ENCODE peak calls at places on chromosomes 2 and 18, in four cellular contexts. One of them, this sample, is unnamed.
A peak's percentile ranks its signal among the peaks of the same experiment; 100 is the strongest.

GRCh38 chr2:62811086-62811485 is 105.6 kb downstream of the EHBP1 start:
- DNase-seq in GM12878: no peak
- DNase-seq in H1: no peak
- DNase-seq in SK-N-SH: peak; percentile 26
- DNase-seq in this sample: no peak

GRCh38 chr18:45920367-45920766 is 46.8 kb downstream of the EPG5 start:
- DNase-seq in GM12878: no peak
- DNase-seq in H1: no peak
- DNase-seq in SK-N-SH: peak; percentile 68
- DNase-seq in this sample: no peak

GRCh38 chr2:130371723-130372054 is 15.8 kb downstream of the PTPN18 start:
- DNase-seq in GM12878: no peak
- DNase-seq in H1: no peak
- DNase-seq in SK-N-SH: no peak
- DNase-seq in this sample: no peak

GRCh38 chr2:25281581-25281980 is 60.1 kb downstream of the DNMT3A start:
- DNase-seq in GM12878: no peak
- DNase-seq in H1: no peak
- DNase-seq in SK-N-SH: no peak
- DNase-seq in this sample: no peak

GRCh38 chr2:84338069-84338468 is 121.0 kb downstream of the SUCLG1 start:
- DNase-seq in GM12878: no peak
- DNase-seq in H1: no peak
- DNase-seq in SK-N-SH: peak; percentile 4
- DNase-seq in this sample: no peak

GRCh38 chr2:145010635-145011034 is 490.7 kb upstream of the ZEB2 start:
- DNase-seq in GM12878: no peak
- DNase-seq in H1: no peak
- DNase-seq in SK-N-SH: no peak
- DNase-seq in this sample: no peak

GRCh38 chr18:79697976-79698375 is 18.4 kb downstream of the CTDP1 start:
- DNase-seq in GM12878: no peak
- DNase-seq in H1: no peak
- DNase-seq in SK-N-SH: no peak
- DNase-seq in this sample: no peak

GRCh38 chr18:41767960-41768359 is 187.1 kb upstream of the PIK3C3 start:
- DNase-seq in GM12878: no peak
- DNase-seq in H1: no peak
- DNase-seq in SK-N-SH: peak; percentile 16
- DNase-seq in this sample: no peak

GRCh38 chr18:70371085-70371735 is 82.4 kb downstream of the SOCS6 start:
- DNase-seq in GM12878: no peak
- DNase-seq in H1: no peak
- DNase-seq in SK-N-SH: no peak
- DNase-seq in this sample: no peak

GRCh38 chr2:26982102-26982742 is 11.8 kb downstream of the MAPRE3 start:
- DNase-seq in GM12878: no peak
- DNase-seq in H1: no peak
- DNase-seq in SK-N-SH: peak; percentile 76
- DNase-seq in this sample: peak; percentile 78

GRCh38 chr18:11411021-11411420 is 198.4 kb upstream of the SLC35G4 start:
- DNase-seq in GM12878: no peak
- DNase-seq in H1: no peak
- DNase-seq in SK-N-SH: no peak
- DNase-seq in this sample: no peak

GRCh38 chr2:32516567-32516966 is 111.3 kb upstream of the TTC27 start:
- DNase-seq in GM12878: no peak
- DNase-seq in H1: no peak
- DNase-seq in SK-N-SH: no peak
- DNase-seq in this sample: no peak

GRCh38 chr2:123157016-123157415 is 868.1 kb upstream of the CNTNAP5 start:
- DNase-seq in GM12878: no peak
- DNase-seq in H1: no peak
- DNase-seq in SK-N-SH: no peak
- DNase-seq in this sample: no peak

GRCh38 chr2:72150961-72151356 is 3.3 kb upstream of the CYP26B1 start:
- DNase-seq in GM12878: no peak
- DNase-seq in H1: no peak
- DNase-seq in SK-N-SH: no peak
- DNase-seq in this sample: no peak

GRCh38 chr2:2898744-2899143 is 478.9 kb downstream of the EIPR1 start:
- DNase-seq in GM12878: no peak
- DNase-seq in H1: no peak
- DNase-seq in SK-N-SH: no peak
- DNase-seq in this sample: no peak

GRCh38 chr2:143841935-143842334 is 678.0 kb downstream of the ZEB2 start:
- DNase-seq in GM12878: no peak
- DNase-seq in H1: no peak
- DNase-seq in SK-N-SH: peak; percentile 21
- DNase-seq in this sample: no peak

DNA sequence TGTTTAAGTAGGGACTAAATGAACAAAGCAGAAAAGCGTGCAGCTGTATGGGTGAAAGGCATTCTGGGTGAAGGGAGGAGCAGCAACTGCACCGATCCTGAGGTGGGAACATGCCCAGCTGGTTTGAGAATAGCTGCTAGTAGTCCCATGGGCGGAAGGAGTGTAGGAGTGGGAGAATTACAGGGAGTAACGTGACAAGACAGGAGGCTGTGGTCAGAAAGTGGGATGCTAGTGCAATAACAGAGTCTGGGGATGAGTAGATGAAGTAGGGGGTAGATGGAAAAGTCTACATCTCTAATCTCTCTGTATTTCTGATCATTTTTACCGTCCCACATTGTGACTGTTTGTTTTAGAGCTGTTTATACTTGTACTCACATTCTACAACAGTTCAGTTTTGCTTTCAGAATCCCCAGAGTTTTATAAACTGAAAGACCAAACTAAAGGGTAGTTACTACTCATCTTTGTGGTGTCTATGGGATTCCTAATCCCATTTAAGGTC is 118.9 kb downstream of the LCLAT1 start:
- DNase-seq in GM12878: no peak
- DNase-seq in H1: no peak
- DNase-seq in SK-N-SH: no peak
- DNase-seq in this sample: no peak
- TF ChIP-seq TCF12 in GM12878: no peak
- TF ChIP-seq TCF12 in H1: no peak
- TF ChIP-seq TCF12 in SK-N-SH: no peak
- TF ChIP-seq TCF12 in this sample: no peak

DNA sequence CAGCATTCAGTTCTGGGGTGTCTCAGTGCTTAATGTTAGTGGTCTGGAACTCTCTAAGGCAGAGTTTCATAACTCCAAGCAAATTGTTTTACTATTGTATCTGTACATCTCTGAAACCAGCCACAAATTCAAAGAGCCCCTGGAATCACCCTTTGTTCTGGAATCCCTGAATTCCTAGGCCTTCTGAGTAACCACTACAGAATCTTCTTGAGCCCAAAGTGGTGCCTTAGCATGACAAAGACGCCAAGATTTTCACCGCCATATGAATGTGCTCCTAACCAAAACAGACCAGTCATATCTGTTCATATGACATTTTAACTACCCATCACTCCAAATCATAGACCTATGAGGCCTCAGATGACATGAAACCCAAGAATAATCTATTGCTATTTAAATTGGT is 668.1 kb downstream of the EPHA4 start:
- DNase-seq in GM12878: no peak
- DNase-seq in H1: no peak
- DNase-seq in SK-N-SH: no peak
- DNase-seq in this sample: no peak
- TF ChIP-seq TCF12 in GM12878: no peak
- TF ChIP-seq TCF12 in H1: no peak
- TF ChIP-seq TCF12 in SK-N-SH: no peak
- TF ChIP-seq TCF12 in this sample: no peak

DNA sequence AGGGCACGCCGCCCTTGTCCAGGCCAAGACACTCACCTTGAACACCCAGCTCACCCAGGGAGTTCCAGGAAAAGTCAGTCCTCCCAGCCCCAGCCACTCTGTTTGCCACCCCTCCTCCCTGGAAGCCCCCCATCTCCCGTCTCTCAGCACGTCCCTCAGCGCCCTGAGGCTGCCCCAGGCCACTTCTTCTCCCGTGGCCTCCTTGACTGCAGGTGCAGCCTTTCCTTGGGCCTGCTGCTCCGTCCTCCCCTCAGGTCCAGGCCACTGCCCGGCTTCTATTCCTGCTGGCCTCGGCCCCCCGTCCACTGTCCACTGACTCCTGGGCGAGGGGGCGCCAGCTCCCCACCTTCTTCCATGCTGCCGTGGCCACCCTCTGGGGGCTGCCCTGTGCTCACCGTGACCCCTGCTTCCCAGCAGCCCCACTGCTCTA is 239.1 kb downstream of the HDAC4 start:
- DNase-seq in GM12878: no peak
- DNase-seq in H1: no peak
- DNase-seq in SK-N-SH: no peak
- DNase-seq in this sample: no peak
- TF ChIP-seq TCF12 in GM12878: no peak
- TF ChIP-seq TCF12 in H1: no peak
- TF ChIP-seq TCF12 in SK-N-SH: no peak
- TF ChIP-seq TCF12 in this sample: no peak

DNA sequence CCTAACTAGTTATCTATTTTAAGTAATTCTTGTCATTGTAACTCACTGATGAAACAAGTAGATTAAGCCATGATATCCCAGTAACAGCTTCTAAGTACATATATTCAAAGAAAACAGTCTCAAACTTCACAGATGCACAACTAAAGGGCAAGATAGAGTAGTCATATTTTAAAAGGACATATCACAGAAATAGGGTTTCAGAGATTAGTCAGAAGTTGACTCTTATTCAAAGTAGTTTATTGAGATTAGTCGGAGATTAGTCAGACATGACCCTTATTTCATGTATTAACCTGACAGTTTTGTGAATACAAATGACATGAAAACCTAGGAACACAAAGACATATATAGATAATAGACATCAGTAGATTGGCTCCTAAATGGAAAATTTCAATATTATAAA is 15.9 kb upstream of the CHAC2 start:
- DNase-seq in GM12878: no peak
- DNase-seq in H1: no peak
- DNase-seq in SK-N-SH: no peak
- DNase-seq in this sample: no peak
- TF ChIP-seq TCF12 in GM12878: no peak
- TF ChIP-seq TCF12 in H1: no peak
- TF ChIP-seq TCF12 in SK-N-SH: peak; percentile 13
- TF ChIP-seq TCF12 in this sample: no peak

GRCh38 chr2:177165103-177165583 is 47.5 kb upstream of the HNRNPA3 start:
- DNase-seq in GM12878: peak; percentile 38
- DNase-seq in H1: no peak
- DNase-seq in SK-N-SH: no peak
- DNase-seq in this sample: no peak
- TF ChIP-seq TCF12 in GM12878: no peak
- TF ChIP-seq TCF12 in H1: no peak
- TF ChIP-seq TCF12 in SK-N-SH: no peak
- TF ChIP-seq TCF12 in this sample: no peak

This sample was measured in HepG2.